ENCODE peak calls at places on chromosomes 13 and 19, in nine cellular contexts. V is tibial nerve; S is NCI-H226; H is lower lobe of right lung; A is activated CD8-positive, alpha-beta memory T cell treated with anti-CD3 and anti-CD28 coated beads for 1 hour; N is neuronal stem cell; R is stimulated activated CD4-positive, alpha-beta T cell treated with anti-CD3 and anti-CD28 coated beads, TNF-alpha, amount 100 ng/mL, for 24 hours; G is cardiac fibroblast; J is left kidney. L is an unnamed sample.
A peak's percentile ranks its signal among the peaks of the same experiment; 100 is the strongest.

GRCh38 chr13:98174995-98175394 is 2.1 kb downstream of the RNF113B start:
- DNase-seq in V (no peak), S (no peak), G (no peak), H (no peak), R (no peak), N (no peak), J (no peak), A (no peak), L (no peak)

GRCh38 chr13:98549006-98549727 is 27.7 kb downstream of the STK24 start:
- DNase-seq in H (no peak), J (no peak), R (no peak), S (peak; percentile 63), N (no peak), V (no peak), G (peak; percentile 76), A (no peak), L (no peak)

GRCh38 chr19:8578642-8579265 is 1.5 kb upstream of the MYO1F start:
- DNase-seq in N (peak; percentile 76), V (peak; percentile 93), A (peak; percentile 75), S (peak; percentile 40), H (peak; percentile 81), J (peak; percentile 83), R (peak; percentile 82), G (peak; percentile 69), L (peak; percentile 84)

GRCh38 chr19:16890461-16891184 is 1.8 kb downstream of the F2RL3 start:
- DNase-seq in R (no peak), S (no peak), V (no peak), H (no peak), G (no peak), N (no peak), J (no peak), A (no peak), L (no peak)

GRCh38 chr19:45154064-45154827 is 6.5 kb downstream of the NKPD1 start:
- DNase-seq in R (no peak), H (no peak), S (peak; percentile 97), N (no peak), A (no peak), J (no peak), G (peak; percentile 89), V (no peak), L (no peak)

GRCh38 chr13:34290661-34291060 is 472.7 kb downstream of the RFC3 start:
- DNase-seq in G (no peak), V (no peak), A (no peak), H (no peak), R (no peak), S (no peak), N (no peak), J (peak; percentile 49), L (no peak)

GRCh38 chr19:47156861-47157454 is 26.3 kb downstream of the SAE1 start:
- DNase-seq in N (no peak), V (no peak), S (no peak), A (no peak), R (no peak), G (peak; percentile 11), H (no peak), J (no peak), L (no peak)

GRCh38 chr19:12331211-12331941 is 2.1 kb downstream of the ZNF563 start:
- DNase-seq in S (peak; percentile 21), V (no peak), N (no peak), A (no peak), G (no peak), J (peak; percentile 57), R (peak; percentile 77), H (no peak), L (no peak)

GRCh38 chr13:80082396-80083096 is 258.4 kb downstream of the SPRY2 start:
- DNase-seq in N (no peak), V (no peak), S (peak; percentile 21), A (no peak), G (peak; percentile 41), R (no peak), H (no peak), J (no peak), L (no peak)

GRCh38 chr13:40207110-40207478 is 459.3 kb downstream of the FOXO1 start:
- DNase-seq in S (no peak), V (no peak), A (no peak), H (no peak), N (no peak), J (no peak), R (peak; percentile 12), G (no peak), L (no peak)

GRCh38 chr13:52765991-52766390 is 26.4 kb upstream of the CNMD start:
- DNase-seq in N (no peak), G (no peak), S (no peak), V (no peak), R (no peak), J (no peak), H (no peak), A (no peak), L (no peak)

GRCh38 chr19:35755160-35755549 is 1.7 kb downstream of the HSPB6 start:
- DNase-seq in V (no peak), J (no peak), R (no peak), A (no peak), H (no peak), S (no peak), N (no peak), G (no peak), L (no peak)

GRCh38 chr13:40994581-40995230 is 24.4 kb downstream of the ELF1 start:
- DNase-seq in G (no peak), R (no peak), H (no peak), V (no peak), A (no peak), N (no peak), J (peak; percentile 37), S (no peak), L (no peak)

GRCh38 chr13:28714651-28715050 is 4.1 kb downstream of the SLC46A3 start:
- DNase-seq in S (no peak), J (no peak), R (no peak), V (no peak), H (no peak), A (no peak), N (no peak), G (no peak), L (no peak)

GRCh38 chr13:36820222-36820621 is 1.2 kb downstream of the RFXAP start:
- DNase-seq in V (no peak), S (no peak), H (no peak), N (no peak), J (no peak), A (no peak), R (no peak), G (no peak), L (no peak)

GRCh38 chr13:102724923-102725322 is 30.1 kb upstream of the METTL21C start:
- DNase-seq in G (peak; percentile 75), R (no peak), S (peak; percentile 63), H (no peak), N (no peak), V (no peak), J (peak; percentile 77), A (no peak), L (no peak)

GRCh38 chr13:67943116-67943515 is 713.0 kb upstream of the PCDH9 start:
- DNase-seq in R (no peak), S (no peak), V (no peak), A (no peak), J (no peak), G (no peak), H (no peak), N (no peak), L (no peak)

GRCh38 chr13:24050292-24050711 is 110.2 kb upstream of the SPATA13 start:
- DNase-seq in N (no peak), H (peak; percentile 66), J (peak; percentile 64), S (no peak), R (no peak), A (no peak), V (no peak), G (peak; percentile 60), L (peak; percentile 59)

GRCh38 chr19:2027361-2027760 is 11.8 kb upstream of the BTBD2 start:
- DNase-seq in N (no peak), H (no peak), V (peak; percentile 78), G (peak; percentile 87), J (no peak), S (no peak), A (no peak), R (no peak), L (no peak)

GRCh38 chr19:6056801-6057650 is 53.3 kb downstream of the RFX2 start:
- DNase-seq in V (peak; percentile 80), S (peak; percentile 97), N (no peak), J (peak; percentile 74), H (peak; percentile 79), G (peak; percentile 97), A (no peak), R (no peak), L (peak; percentile 86)

GRCh38 chr13:112900691-112901091 is 68.3 kb upstream of the MCF2L start:
- DNase-seq in S (no peak), J (no peak), V (no peak), R (no peak), A (no peak), G (no peak), N (no peak), H (no peak), L (no peak)

GRCh38 chr19:4007836-4008539 is 452 bp downstream of the PIAS4 start:
- DNase-seq in A (no peak), S (no peak), N (peak; percentile 23), J (peak; percentile 60), R (no peak), G (peak; percentile 23), V (peak; percentile 40), H (no peak), L (no peak)

GRCh38 chr19:5695649-5696195 is 5.6 kb downstream of the RPL36 start:
- DNase-seq in H (no peak), R (no peak), J (no peak), S (no peak), A (no peak), V (no peak), N (no peak), G (no peak), L (no peak)

GRCh38 chr13:94731028-94731427 is 18.7 kb upstream of the SOX21 start:
- DNase-seq in R (no peak), S (no peak), V (no peak), G (no peak), N (no peak), H (no peak), J (no peak), A (no peak), L (no peak)

L was measured in ureter.